ENCODE peak calls at places on chromosomes 6 and 20, in five cellular contexts. D, G, A, N and P are unnamed samples.

GRCh38 chr20:58037631-58038030 is 190.8 kb downstream of the ANKRD60 start:
- DNase-seq in G (no peak), N (no peak), A (no peak), D (no peak), P (no peak)

GRCh38 chr6:27148404-27148795 is 99.1 kb upstream of the PRSS16 start:
- DNase-seq in G (no peak), N (no peak), D (no peak), A (no peak), P (no peak)

GRCh38 chr20:51416532-51417244 is 125.8 kb downstream of the NFATC2 start:
- DNase-seq in N (no peak), A (no peak), D (no peak), G (no peak), P (no peak)

GRCh38 chr20:47670913-47671312 is 114.4 kb downstream of the SULF2 start:
- DNase-seq in D (no peak), G (no peak), N (peak; percentile 32), A (no peak), P (no peak)

GRCh38 chr20:37994512-37994911 is 38.7 kb downstream of the TTI1 start:
- DNase-seq in G (no peak), D (no peak), A (peak; percentile 91), N (peak; percentile 51), P (no peak)

GRCh38 chr6:165732696-165733486 is 69.8 kb upstream of the PDE10A start:
- DNase-seq in A (no peak), D (no peak), G (no peak), N (no peak), P (no peak)

GRCh38 chr6:140623498-140623897 is 1249.0 kb upstream of the CITED2 start:
- DNase-seq in G (no peak), D (no peak), N (no peak), A (peak; percentile 70), P (no peak)

GRCh38 chr6:36246511-36247268 is 23.2 kb upstream of the PNPLA1 start:
- DNase-seq in G (no peak), D (no peak), A (peak; percentile 73), N (peak; percentile 16), P (no peak)

GRCh38 chr6:1792989-1793388 is 183.3 kb downstream of the FOXC1 start:
- DNase-seq in D (no peak), G (no peak), A (peak; percentile 42), N (peak; percentile 73), P (no peak)

GRCh38 chr6:16751251-16751946 is 9.9 kb downstream of the ATXN1 start:
- DNase-seq in G (no peak), A (peak; percentile 67), N (no peak), D (no peak), P (no peak)

GRCh38 chr6:109306733-109307132 is 75.5 kb downstream of the CD164 start:
- DNase-seq in D (no peak), G (no peak), A (peak; percentile 35), N (no peak), P (no peak)

GRCh38 chr20:16801919-16802651 is 53.9 kb downstream of the OTOR start:
- DNase-seq in G (peak; percentile 75), A (peak; percentile 51), D (peak; percentile 20), N (peak; percentile 58), P (peak; percentile 73)

GRCh38 chr20:16806061-16806460 is 57.9 kb downstream of the OTOR start:
- DNase-seq in N (no peak), A (no peak), G (no peak), D (no peak), P (no peak)

GRCh38 chr20:16804793-16805187 is 56.6 kb downstream of the OTOR start:
- DNase-seq in G (no peak), N (no peak), A (no peak), D (no peak), P (no peak)

GRCh38 chr20:16803965-16804792 is 56.0 kb downstream of the OTOR start:
- DNase-seq in G (peak; percentile 51), D (no peak), A (peak; percentile 29), N (peak; percentile 64), P (peak; percentile 65)

DNA sequence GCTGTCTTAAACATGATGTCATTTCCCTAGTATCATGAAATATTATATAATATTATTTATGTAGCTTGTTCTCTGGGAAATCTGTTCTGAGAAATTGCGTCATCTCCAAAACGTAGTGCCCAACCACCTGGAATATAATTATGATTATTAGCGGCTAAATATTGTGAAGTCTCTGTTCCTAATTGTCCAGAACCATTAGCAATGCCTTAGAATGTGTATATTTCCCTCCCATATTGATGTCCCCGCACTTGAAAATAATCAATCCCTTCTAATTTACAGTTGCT is 54.4 kb downstream of the OTOR start:
- DNase-seq in A (no peak), N (no peak), G (no peak), D (no peak), P (no peak)
- H3K4me3 ChIP-seq in A (no peak overlapping the region), N (no peak overlapping the region), G (no peak overlapping the region), D (no peak overlapping the region), P (no peak overlapping the region)

DNA sequence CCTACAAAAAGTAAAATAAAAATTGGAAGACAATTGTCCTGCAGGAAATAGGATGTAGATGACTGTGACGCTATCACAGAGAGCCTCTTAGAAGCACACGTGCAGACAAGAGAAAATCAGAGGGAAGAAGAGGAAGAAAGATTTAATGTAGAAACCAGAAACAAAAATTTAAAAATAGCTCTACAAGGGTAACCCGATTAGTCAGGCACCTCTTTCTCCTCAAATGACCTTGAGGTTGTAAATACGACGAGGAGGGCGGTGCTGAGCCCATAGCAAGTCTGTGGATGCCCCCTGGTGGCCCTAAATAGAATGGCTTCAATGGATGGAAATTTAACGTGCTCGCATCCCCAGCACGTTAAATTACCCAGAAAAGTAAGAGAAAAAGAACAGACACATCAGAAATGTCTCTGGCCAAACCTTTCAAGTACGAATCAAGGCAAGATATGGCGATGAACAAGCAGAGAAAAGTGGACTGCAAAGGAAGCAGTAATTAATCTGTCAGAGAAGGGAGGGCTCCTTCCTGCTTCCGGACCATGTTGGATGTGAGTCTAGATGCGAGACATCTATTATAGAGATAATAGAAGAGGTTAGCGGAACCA is 4.2 kb upstream of the PRPH2 start:
- DNase-seq in D (peak; percentile 90), N (peak; percentile 90), A (peak; percentile 69), G (peak; percentile 65), P (peak; percentile 93)
- H3K4me3 ChIP-seq in D (peak overlapping the region; percentile 30), N (no peak overlapping the region), A (peak overlapping the region; percentile 43), G (peak overlapping the region; percentile 43), P (peak overlapping the region; percentile 31)

GRCh38 chr6:28764014-28764723 is 159.6 kb downstream of the TRIM27 start:
- DNase-seq in D (no peak), G (no peak), A (no peak), N (no peak), P (no peak)
- H3K4me3 ChIP-seq in D (no peak overlapping the region), G (no peak overlapping the region), A (no peak overlapping the region), N (peak overlapping the region; percentile 26), P (no peak overlapping the region)

GRCh38 chr6:135281907-135282306 is 100.8 kb downstream of the MYB start:
- DNase-seq in N (no peak), G (no peak), D (no peak), A (no peak), P (no peak)
- H3K4me3 ChIP-seq in N (no peak overlapping the region), G (no peak overlapping the region), D (no peak overlapping the region), A (no peak overlapping the region), P (no peak overlapping the region)

GRCh38 chr20:21512634-21513180 is 1.2 kb downstream of the NKX2-2 start:
- DNase-seq in N (peak; percentile 79), D (no peak), G (no peak), A (no peak), P (no peak)
- H3K4me3 ChIP-seq in N (no peak overlapping the region), D (no peak overlapping the region), G (no peak overlapping the region), A (no peak overlapping the region), P (peak overlapping the region; percentile 41)

GRCh38 chr6:101294676-101295075 is 98.8 kb upstream of the GRIK2 start:
- DNase-seq in G (no peak), N (no peak), D (no peak), A (peak; percentile 88), P (no peak)

GRCh38 chr6:101286146-101286545 is 107.4 kb upstream of the GRIK2 start:
- DNase-seq in A (no peak), D (no peak), N (no peak), G (no peak), P (no peak)

GRCh38 chr6:101294051-101294638 is 99.4 kb upstream of the GRIK2 start:
- DNase-seq in N (no peak), D (no peak), A (peak; percentile 24), G (no peak), P (no peak)

GRCh38 chr6:101296184-101296583 is 97.3 kb upstream of the GRIK2 start:
- DNase-seq in G (no peak), N (no peak), D (no peak), A (peak; percentile 35), P (no peak)

GRCh38 chr6:101290346-101290745 is 103.2 kb upstream of the GRIK2 start:
- DNase-seq in D (no peak), G (no peak), A (no peak), N (no peak), P (no peak)
- H3K4me3 ChIP-seq in D (no peak overlapping the region), G (no peak overlapping the region), A (no peak overlapping the region), N (no peak overlapping the region), P (no peak overlapping the region)

DNA sequence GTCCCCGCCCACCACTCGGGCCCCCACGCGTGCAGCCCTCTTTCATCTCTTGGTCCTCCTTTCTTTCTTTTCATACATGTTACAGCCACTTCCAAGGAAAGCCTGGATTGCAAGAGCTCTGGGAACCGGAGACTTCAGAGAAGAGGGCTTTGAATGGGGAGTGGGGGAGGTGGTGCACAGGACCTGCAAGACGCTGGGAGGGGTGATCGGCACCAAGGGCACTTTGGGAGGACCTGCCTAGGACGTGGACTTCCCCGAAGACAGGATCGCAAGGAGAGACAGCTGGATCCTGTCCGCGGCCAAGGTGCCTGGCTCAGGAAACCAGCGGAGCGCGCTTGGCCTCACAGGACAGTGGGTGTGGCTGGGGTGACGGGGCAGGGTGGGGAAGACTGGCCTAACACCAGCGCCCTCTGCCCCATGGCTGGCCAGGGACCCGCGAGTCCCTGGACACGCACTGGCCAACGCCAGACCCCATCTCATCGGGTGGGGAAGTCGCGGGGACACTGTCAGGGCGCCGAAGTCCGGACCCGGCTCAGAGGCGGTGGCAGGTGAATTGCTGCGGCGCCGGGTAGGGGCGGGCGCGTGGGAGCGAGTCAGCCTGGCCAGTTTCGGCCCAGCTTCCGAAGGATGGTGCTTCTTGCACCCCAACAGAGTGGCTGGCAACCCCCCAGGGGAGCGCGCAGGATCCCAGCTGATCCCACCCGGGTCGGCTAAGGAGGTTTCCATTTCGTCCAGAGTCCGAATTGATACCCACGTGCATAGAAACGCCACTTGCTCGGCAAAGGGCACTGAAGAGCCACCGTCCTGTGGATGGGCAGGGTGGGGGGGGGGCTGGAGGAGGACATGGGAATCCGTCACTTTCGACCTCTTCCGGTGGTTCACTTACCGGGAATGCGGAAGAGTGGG is 714 bp upstream of the THBD start:
- DNase-seq in A (no peak), N (peak; percentile 64), D (peak; percentile 43), G (peak; percentile 41), P (peak; percentile 72)
- H3K4me3 ChIP-seq in A (peak overlapping the region; percentile 63), N (peak overlapping the region; percentile 64), D (peak overlapping the region; percentile 13), G (peak overlapping the region; percentile 36), P (peak overlapping the region; percentile 32)